ENCODE peak calls at places on chromosome 19, in five cellular contexts. C, T, P, O and E are unnamed samples.

GRCh38 chr19:19488041-19488874 is 27.1 kb downstream of the TSSK6 start:
- DNase-seq in C (no peak), O (no peak), P (peak; percentile 63), T (no peak), E (no peak)

GRCh38 chr19:1172353-1173159 is 1.5 kb downstream of the SBNO2 start:
- DNase-seq in O (no peak), C (no peak), P (no peak), T (no peak), E (no peak)

GRCh38 chr19:38721977-38722773 is 22.1 kb downstream of the CAPN12 start:
- DNase-seq in O (no peak), C (no peak), P (no peak), T (no peak), E (no peak)

GRCh38 chr19:47227347-47228167 is 3.4 kb downstream of the BBC3 start:
- DNase-seq in O (peak; percentile 69), P (peak; percentile 62), C (peak; percentile 87), T (peak; percentile 99), E (peak; percentile 95)

GRCh38 chr19:6272411-6272791 is 7.4 kb downstream of the MLLT1 start:
- DNase-seq in T (no peak), C (no peak), P (peak; percentile 36), O (no peak), E (no peak)

GRCh38 chr19:3348042-3348441 is 18.3 kb upstream of the NFIC start:
- DNase-seq in P (no peak), C (no peak), O (no peak), T (no peak), E (no peak)

GRCh38 chr19:21092107-21092506 is 10.1 kb downstream of the ZNF714 start:
- DNase-seq in P (no peak), T (no peak), C (no peak), O (no peak), E (no peak)

GRCh38 chr19:2887391-2887914 is 13.3 kb upstream of the ZNF57 start:
- DNase-seq in C (peak; percentile 64), T (no peak), P (peak; percentile 47), O (no peak), E (peak; percentile 49)

GRCh38 chr19:6803036-6803404 is 30.5 kb downstream of the VAV1 start:
- DNase-seq in T (no peak), P (no peak), C (no peak), O (no peak), E (no peak)

GRCh38 chr19:21569497-21569870 is 64.1 kb downstream of the ZNF429 start:
- DNase-seq in T (no peak), O (no peak), P (no peak), C (no peak), E (no peak)

GRCh38 chr19:3358919-3359849 is 7.2 kb upstream of the NFIC start:
- DNase-seq in O (no peak), C (no peak), T (no peak), P (peak; percentile 95), E (no peak)

GRCh38 chr19:46634656-46635218 is 1.3 kb downstream of the GNG8 start:
- DNase-seq in P (no peak), O (no peak), T (no peak), C (no peak), E (no peak)

GRCh38 chr19:9116547-9116946 is 984 bp upstream of the OR7G1 start:
- DNase-seq in O (no peak), T (no peak), C (no peak), P (no peak), E (no peak)

GRCh38 chr19:3668331-3669133 is 31.7 kb downstream of the PIP5K1C start:
- DNase-seq in O (no peak), T (no peak), C (no peak), P (no peak), E (no peak)

GRCh38 chr19:1410136-1410786 is 2.9 kb downstream of the DAZAP1 start:
- DNase-seq in P (no peak), C (no peak), T (no peak), O (no peak), E (no peak)

GRCh38 chr19:30288957-30289735 is 83.0 kb upstream of the ZNF536 start:
- DNase-seq in C (no peak), O (no peak), T (no peak), P (no peak), E (no peak)

GRCh38 chr19:38766276-38767047 is 6.9 kb downstream of the LGALS7 start:
- DNase-seq in C (no peak), O (no peak), P (no peak), T (no peak), E (no peak)

GRCh38 chr19:43763473-43763939 is 8.7 kb upstream of the SMG9 start:
- DNase-seq in C (no peak), O (no peak), P (no peak), T (no peak), E (no peak)

GRCh38 chr19:3061214-3062161 is 807 bp downstream of the TLE5 start:
- DNase-seq in C (no peak), O (no peak), T (no peak), P (peak; percentile 85), E (no peak)

GRCh38 chr19:46736544-46737274 is 9.1 kb upstream of the FKRP start:
- DNase-seq in C (no peak), O (no peak), P (peak; percentile 72), T (no peak), E (no peak)

GRCh38 chr19:13790354-13790753 is 4.9 kb upstream of the ZSWIM4 start:
- DNase-seq in T (no peak), P (no peak), C (no peak), O (no peak), E (no peak)

GRCh38 chr19:53558404-53558803 is 20.5 kb downstream of the ZNF331 start:
- DNase-seq in O (no peak), C (no peak), P (no peak), T (no peak), E (no peak)

GRCh38 chr19:53823380-53824120 is 564 bp downstream of the NLRP12 start:
- DNase-seq in P (no peak), T (no peak), O (no peak), C (no peak), E (no peak)

GRCh38 chr19:2775556-2776430 is 7.3 kb downstream of the SGTA start:
- DNase-seq in T (no peak), C (no peak), P (no peak), O (no peak), E (no peak)

GRCh38 chr19:2977001-2977685 is at the start of gene TLE6:
- DNase-seq in P (peak; percentile 99), O (peak; percentile 87), C (peak; percentile 91), T (peak; percentile 95), E (peak; percentile 94)

GRCh38 chr19:18204394-18205179 is 745 bp upstream of the RAB3A start:
- DNase-seq in P (no peak), T (no peak), C (no peak), O (no peak), E (peak; percentile 64)

GRCh38 chr19:3606690-3607289 is at the start of gene TBXA2R:
- DNase-seq in O (no peak), T (no peak), P (peak; percentile 94), C (peak; percentile 19), E (no peak)

GRCh38 chr19:13208131-13208963 is 58.1 kb downstream of the IER2 start:
- DNase-seq in C (no peak), P (no peak), O (peak; percentile 77), T (no peak), E (no peak)

GRCh38 chr19:23116802-23117571 is at the start of gene ZNF730:
- DNase-seq in T (peak; percentile 66), O (peak; percentile 13), C (no peak), P (peak; percentile 39), E (peak; percentile 81)

GRCh38 chr19:12792048-12792852 is 964 bp downstream of the JUNB start:
- DNase-seq in P (peak; percentile 61), O (no peak), C (no peak), T (no peak), E (no peak)

GRCh38 chr19:53424968-53425597 is 6.7 kb upstream of the ZNF761 start:
- DNase-seq in O (peak; percentile 15), P (peak; percentile 72), T (peak; percentile 39), C (no peak), E (peak; percentile 66)

GRCh38 chr19:29694669-29695627 is 20.1 kb downstream of the C19orf12 start:
- DNase-seq in P (peak; percentile 70), O (no peak), C (no peak), T (peak; percentile 43), E (peak; percentile 44)

GRCh38 chr19:3601021-3601420 is 5.7 kb downstream of the TBXA2R start:
- DNase-seq in P (no peak), T (no peak), O (no peak), C (no peak), E (no peak)

GRCh38 chr19:17504030-17504429 is 7.4 kb upstream of the PGLS start:
- DNase-seq in O (no peak), P (no peak), C (no peak), T (no peak), E (no peak)

GRCh38 chr19:1532003-1532402 is 8.1 kb downstream of the PLK5 start:
- DNase-seq in T (no peak), P (no peak), O (no peak), C (no peak), E (no peak)

GRCh38 chr19:54155694-54156093 is 3.8 kb downstream of the LENG1 start:
- DNase-seq in T (no peak), C (no peak), O (no peak), P (no peak), E (no peak)

GRCh38 chr19:14405380-14405757 is 13.8 kb downstream of the DDX39A start:
- DNase-seq in T (no peak), O (no peak), C (no peak), P (no peak), E (no peak)

GRCh38 chr19:42326969-42327368 is 1.5 kb downstream of the MEGF8 start:
- DNase-seq in P (no peak), O (no peak), C (no peak), T (no peak), E (no peak)
- H3K4me1 ChIP-seq in P (peaks cover 27% of the 10 kb centered on the region), O (peaks cover 7% of the 10 kb centered on the region), C (peaks cover 17% of the 10 kb centered on the region), T (no peaks in the 10 kb centered on the region), E (peaks cover 5% of the 10 kb centered on the region)

DNA sequence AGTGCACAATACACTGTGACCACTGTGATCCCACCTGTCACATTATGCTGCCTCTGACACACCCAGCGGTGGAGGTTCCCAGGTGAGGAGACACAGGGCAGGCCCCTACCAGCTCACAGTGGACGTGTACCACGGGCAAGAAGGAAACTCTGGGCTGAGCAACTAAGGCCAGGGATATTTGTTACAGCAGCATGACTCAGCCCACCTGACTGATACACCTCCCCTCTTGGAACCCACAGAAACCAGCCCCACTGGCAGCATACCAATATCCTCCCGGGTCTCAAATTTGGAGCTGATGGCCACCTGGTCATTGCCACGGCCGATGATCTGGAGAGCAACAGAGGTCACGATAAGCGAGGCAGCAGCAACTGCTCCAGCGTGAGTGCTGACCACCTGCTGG is 14.9 kb downstream of the KLC3 start:
- DNase-seq in O (no peak), T (no peak), C (no peak), P (no peak), E (no peak)
- TF ChIP-seq YY1 in O (no peak), T (no peak), C (no peak), P (no peak), E (no peak)

GRCh38 chr19:49127674-49128544 is 8.6 kb downstream of the PPFIA3 start:
- DNase-seq in O (peak; percentile 83), T (no peak), C (peak; percentile 95), P (peak; percentile 96), E (peak; percentile 80)
- H3K9ac ChIP-seq in O (no peak overlapping the region), T (no peak overlapping the region), C (peak overlapping the region; percentile 57), P (peak overlapping the region; percentile 76), E (peak overlapping the region; percentile 29)

DNA sequence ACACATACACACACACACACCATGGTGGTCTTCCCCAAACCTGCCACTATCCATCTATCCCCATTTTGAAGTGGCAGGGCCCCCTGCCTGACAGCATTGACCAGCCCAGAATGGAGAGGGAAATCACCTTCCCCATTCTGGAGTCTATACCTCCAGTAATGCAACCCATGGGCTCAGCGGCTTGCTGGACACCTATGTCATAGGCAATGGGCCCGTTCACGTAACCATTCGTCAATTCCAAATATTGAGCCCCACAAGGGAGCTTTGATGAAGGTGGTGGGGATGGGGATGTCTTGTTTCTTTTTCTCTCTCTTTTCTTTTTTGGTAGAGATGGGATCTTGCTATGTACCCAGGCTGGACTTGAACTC is 63.1 kb downstream of the AP1M1 start:
- DNase-seq in T (no peak), P (no peak), C (no peak), O (no peak), E (no peak)
- H3K4me1 ChIP-seq in T (no peaks in the 10 kb centered on the region), P (peaks cover 34% of the 10 kb centered on the region), C (no peaks in the 10 kb centered on the region), O (peaks cover 47% of the 10 kb centered on the region), E (peaks cover 9% of the 10 kb centered on the region)